ENCODE peak calls at places on chromosome 16, in five cellular contexts. O is GM12892, X is K562, P is HepG2, Q is SK-N-SH. D is an unnamed sample.

GRCh38 chr16:25501530-25502255 is 190.1 kb upstream of the HS3ST4 start:
- DNase-seq in O (no peak), X (no peak), P (no peak), Q (no peak), D (no peak)

GRCh38 chr16:29738514-29738913 is 7.3 kb downstream of the C16orf54 start:
- DNase-seq in O (peak), X (no peak), P (no peak), Q (no peak), D (peak)

GRCh38 chr16:52389045-52389444 is 157.9 kb downstream of the TOX3 start:
- DNase-seq in O (no peak), X (no peak), P (peak), Q (no peak), D (no peak)

GRCh38 chr16:7405166-7405565 is 72.5 kb downstream of the RBFOX1 start:
- DNase-seq in O (no peak), X (no peak), P (peak), Q (peak), D (no peak)

GRCh38 chr16:87012954-87013938 is 303.9 kb downstream of the C16orf95 start:
- DNase-seq in O (no peak), X (no peak), P (no peak), Q (peak), D (no peak)

GRCh38 chr16:55832425-55832787 is 490 bp downstream of the CES1 start:
- DNase-seq in O (no peak), X (no peak), P (peak), Q (no peak), D (no peak)

GRCh38 chr16:30005341-30006094 is 5.3 kb downstream of the DOC2A start:
- DNase-seq in O (peak), X (peak), P (peak), Q (peak), D (peak)

GRCh38 chr16:67884684-67885083 is at the start of gene NRN1L:
- DNase-seq in O (no peak), X (peak), P (no peak), Q (peak), D (no peak)

GRCh38 chr16:54193656-54194007 is 93.0 kb downstream of the IRX3 start:
- DNase-seq in O (peak), X (peak), P (peak), Q (peak), D (peak)

GRCh38 chr16:85428899-85429775 is 184.0 kb upstream of the GSE1 start:
- DNase-seq in O (no peak), X (no peak), P (no peak), Q (no peak), D (no peak)

GRCh38 chr16:24771132-24771778 is 41.8 kb downstream of the TNRC6A start:
- DNase-seq in O (no peak), X (no peak), P (no peak), Q (no peak), D (no peak)

GRCh38 chr16:58652741-58653140 is 23.1 kb upstream of the CNOT1 start:
- DNase-seq in O (no peak), X (no peak), P (peak), Q (peak), D (no peak)

GRCh38 chr16:55955845-55956244 is 80.7 kb upstream of the CES5A start:
- DNase-seq in O (no peak), X (no peak), P (no peak), Q (no peak), D (no peak)

GRCh38 chr16:24378999-24379398 is 122.9 kb downstream of the CACNG3 start:
- DNase-seq in O (no peak), X (no peak), P (no peak), Q (no peak), D (no peak)

DNA sequence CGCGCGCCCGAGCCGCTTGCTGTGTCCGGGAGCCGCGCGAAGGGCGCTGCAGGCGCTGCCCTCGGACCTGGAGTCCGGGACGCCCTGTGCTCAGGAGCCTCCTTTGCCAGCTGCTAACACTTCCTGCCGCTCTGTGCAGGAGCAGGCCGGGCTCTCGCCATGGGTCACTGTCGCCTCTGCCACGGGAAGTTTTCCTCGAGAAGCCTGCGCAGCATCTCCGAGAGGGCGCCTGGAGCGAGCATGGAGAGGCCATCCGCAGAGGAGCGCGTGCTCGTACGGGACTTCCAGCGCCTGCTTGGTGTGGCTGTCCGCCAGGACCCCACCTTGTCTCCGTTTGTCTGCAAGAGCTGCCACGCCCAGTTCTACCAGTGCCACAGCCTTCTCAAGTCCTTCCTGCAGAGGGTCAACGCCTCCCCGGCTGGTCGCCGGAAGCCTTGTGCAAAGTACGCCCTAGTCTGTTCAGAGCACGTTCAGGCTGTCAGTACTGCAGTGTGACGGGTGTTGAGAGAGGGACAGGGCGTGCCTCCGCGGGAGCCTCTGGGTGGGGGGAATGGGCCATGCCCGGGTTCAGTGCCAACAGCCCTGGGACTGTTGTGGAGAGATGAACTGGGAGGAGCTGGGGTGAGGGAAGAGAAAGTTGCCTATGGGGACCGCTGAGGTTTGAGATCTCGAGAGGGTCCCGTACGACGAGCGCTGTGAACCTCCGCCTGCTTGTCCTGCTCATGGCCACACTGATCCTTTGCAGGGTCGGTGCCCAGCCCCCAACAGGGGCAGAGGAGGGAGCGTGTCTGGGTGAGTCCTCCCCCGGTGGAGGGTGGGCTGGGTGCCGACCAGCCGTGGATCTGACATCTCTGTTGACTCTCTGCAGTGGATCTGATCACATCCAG is 1.3 kb downstream of the ZNF276 start:
- DNase-seq in O (no peak), X (no peak), P (no peak), Q (no peak), D (peak)
- TF ChIP-seq TAF1 in O (no peak), X (no peak), P (no peak), Q (no peak), D (no peak)

GRCh38 chr16:15811778-15812750 is 44.8 kb downstream of the MYH11 start:
- DNase-seq in O (no peak), X (no peak), P (no peak), Q (no peak), D (no peak)
- TF ChIP-seq TAF1 in O (no peak), X (no peak), P (no peak), Q (no peak), D (no peak)

GRCh38 chr16:46743232-46743719 is 4.9 kb downstream of the MYLK3 start:
- DNase-seq in O (no peak), X (peak), P (peak), Q (peak), D (peak)

GRCh38 chr16:46748775-46749705 is 896 bp upstream of the MYLK3 start:
- DNase-seq in O (no peak), X (no peak), P (no peak), Q (peak), D (no peak)

GRCh38 chr16:46746821-46747776 is 1.0 kb downstream of the MYLK3 start:
- DNase-seq in O (no peak), X (no peak), P (peak), Q (peak), D (no peak)

GRCh38 chr16:46747777-46748651 is at the start of gene MYLK3:
- DNase-seq in O (no peak), X (peak), P (peak), Q (no peak), D (no peak)

DNA sequence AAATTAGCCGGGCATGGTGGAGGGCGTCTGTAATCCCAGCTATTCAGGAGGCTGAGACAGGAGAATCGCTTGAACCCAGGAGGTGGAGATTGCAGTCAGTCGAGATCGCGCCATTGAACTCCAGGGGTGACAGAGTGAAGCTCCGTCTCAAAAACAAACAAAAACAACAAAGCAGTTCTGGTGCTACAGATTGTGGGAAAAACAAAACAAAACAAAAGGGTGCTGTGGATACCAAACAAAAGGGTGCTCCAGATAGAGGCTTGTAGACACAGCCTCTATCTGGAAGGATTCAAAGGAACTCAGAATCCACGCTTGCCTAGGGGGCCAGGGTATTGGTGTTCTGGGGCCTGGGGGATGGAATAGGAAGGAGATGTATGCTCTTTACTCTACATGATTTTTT is 2.5 kb downstream of the MYLK3 start:
- DNase-seq in O (no peak), X (no peak), P (no peak), Q (no peak), D (no peak)
- TF ChIP-seq TAF1 in O (no peak), X (no peak), P (no peak), Q (no peak), D (no peak)

GRCh38 chr16:16147316-16147999 is 75.8 kb downstream of the ABCC6 start:
- DNase-seq in O (no peak), X (no peak), P (peak), Q (no peak), D (no peak)
- TF ChIP-seq TAF1 in O (no peak), X (no peak), P (no peak), Q (no peak), D (no peak)

GRCh38 chr16:70770291-70770967 is 30.5 kb downstream of the VAC14 start:
- DNase-seq in O (no peak), X (no peak), P (peak), Q (no peak), D (no peak)
- TF ChIP-seq TAF1 in O (no peak), X (no peak), P (peak), Q (no peak), D (no peak)

DNA sequence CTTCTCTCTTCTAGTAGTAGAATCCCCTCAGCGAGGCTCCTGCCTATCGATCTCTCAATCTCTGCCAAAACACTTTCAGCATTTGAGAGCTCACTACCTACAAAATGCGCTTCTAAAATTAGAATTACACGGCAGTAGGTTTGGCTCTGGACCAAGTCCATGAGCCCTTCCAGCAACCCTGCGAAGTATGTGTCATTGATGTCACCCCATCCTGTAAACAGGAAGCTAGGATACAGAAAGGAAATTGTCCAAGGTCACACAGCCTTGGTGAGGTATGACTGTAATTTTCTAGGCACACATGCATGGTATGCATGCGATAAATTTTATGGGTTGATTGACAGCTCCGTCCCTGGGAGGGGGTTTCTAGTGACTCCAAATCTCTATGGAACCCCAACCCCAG is 330.3 kb upstream of the CDH5 start:
- DNase-seq in O (no peak), X (no peak), P (peak), Q (no peak), D (no peak)
- TF ChIP-seq TAF1 in O (no peak), X (no peak), P (no peak), Q (no peak), D (no peak)

GRCh38 chr16:27317320-27317719 is 3.5 kb downstream of the IL4R start:
- DNase-seq in O (no peak), X (no peak), P (no peak), Q (no peak), D (no peak)
- TF ChIP-seq TAF1 in O (no peak), X (no peak), P (no peak), Q (no peak), D (no peak)

GRCh38 chr16:77898671-77899211 is 110.4 kb downstream of the VAT1L start:
- DNase-seq in O (no peak), X (no peak), P (no peak), Q (no peak), D (no peak)
- TF ChIP-seq TAF1 in O (no peak), X (no peak), P (no peak), Q (no peak), D (no peak)

DNA sequence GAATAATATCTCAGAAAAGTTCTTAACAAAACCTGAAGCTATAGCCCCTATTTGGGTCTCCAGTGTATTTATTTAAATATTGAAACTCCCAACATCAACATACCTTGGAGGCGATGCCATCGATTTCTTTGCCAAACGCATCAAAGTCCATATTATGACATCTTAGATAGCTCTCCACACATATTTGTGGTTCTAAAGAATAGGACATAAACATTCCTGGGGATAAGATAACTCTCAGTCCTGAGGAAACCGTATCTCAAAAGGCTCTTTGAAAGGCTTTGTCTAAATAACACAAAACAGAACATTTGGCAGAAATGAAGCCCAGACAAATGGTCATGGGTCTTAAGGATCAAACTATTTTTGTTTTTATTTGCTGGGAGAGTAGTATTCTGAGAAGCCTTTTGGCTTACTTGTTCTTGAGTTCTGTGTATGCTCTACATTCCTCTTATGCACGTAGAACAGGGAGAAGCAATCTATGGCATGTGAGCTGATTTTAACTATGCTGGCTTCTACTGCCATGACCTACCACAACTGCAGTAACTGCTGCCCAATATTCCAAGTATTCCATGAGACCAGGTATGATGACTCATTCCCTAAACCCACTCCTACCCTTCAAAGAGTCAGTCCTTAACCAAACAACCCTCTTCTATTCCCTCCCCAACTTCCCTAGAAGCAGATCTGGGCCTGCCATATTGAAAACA is 279.0 kb upstream of the ZFHX3 start:
- DNase-seq in O (no peak), X (no peak), P (peak), Q (no peak), D (no peak)
- TF ChIP-seq TAF1 in O (no peak), X (no peak), P (no peak), Q (no peak), D (no peak)